ENCODE peak calls at places on chromosomes 12 and 14, in six cellular contexts. N is body of pancreas; E is thoracic aorta; A is CD4-positive, alpha-beta memory T cell; U is IMR-90; G is fibroblast of lung. K is an unnamed sample.

GRCh38 chr12:12818693-12819092 is 5.5 kb downstream of the DDX47 start:
- DNase-seq in N (no peak), E (no peak), A (no peak), U (no peak), G (peak; percentile 23), K (no peak)

GRCh38 chr12:108457734-108458361 is 57.2 kb upstream of the FICD start:
- DNase-seq in N (no peak), E (no peak), A (no peak), U (no peak), G (no peak), K (no peak)

GRCh38 chr12:128920468-128920867 is 67.2 kb downstream of the GLT1D1 start:
- DNase-seq in N (no peak), E (peak; percentile 25), A (no peak), U (no peak), G (no peak), K (no peak)

GRCh38 chr14:101501341-101501740 is 60.0 kb upstream of the DIO3 start:
- DNase-seq in N (no peak), E (no peak), A (no peak), U (no peak), G (no peak), K (no peak)

GRCh38 chr14:73260574-73260973 is 23.3 kb downstream of the PAPLN start:
- DNase-seq in N (no peak), E (no peak), A (no peak), U (no peak), G (no peak), K (no peak)

GRCh38 chr12:132952371-132953162 is 3.5 kb downstream of the ZNF605 start:
- DNase-seq in N (no peak), E (no peak), A (no peak), U (no peak), G (no peak), K (no peak)

GRCh38 chr14:22898302-22898894 is 15.4 kb downstream of the REM2 start:
- DNase-seq in N (no peak), E (no peak), A (no peak), U (peak; percentile 88), G (peak; percentile 83), K (no peak)

GRCh38 chr14:54253195-54253947 is 143.4 kb upstream of the CDKN3 start:
- DNase-seq in N (no peak), E (peak; percentile 5), A (no peak), U (peak; percentile 89), G (peak; percentile 98), K (no peak)

GRCh38 chr12:93333054-93333453 is 44.7 kb upstream of the NUDT4 start:
- DNase-seq in N (no peak), E (no peak), A (no peak), U (no peak), G (no peak), K (no peak)

GRCh38 chr14:57732886-57733285 is 133.0 kb downstream of the SLC35F4 start:
- DNase-seq in N (peak; percentile 15), E (no peak), A (no peak), U (no peak), G (peak; percentile 68), K (no peak)

GRCh38 chr12:3107071-3107583 is 29.9 kb downstream of the TSPAN9 start:
- DNase-seq in N (no peak), E (no peak), A (no peak), U (peak; percentile 63), G (peak; percentile 84), K (no peak)

GRCh38 chr12:123278150-123278627 is 6.5 kb upstream of the CDK2AP1 start:
- DNase-seq in N (no peak), E (no peak), A (no peak), U (no peak), G (no peak), K (no peak)

GRCh38 chr14:54579606-54580005 is 12.7 kb downstream of the SAMD4A start:
- DNase-seq in N (no peak), E (no peak), A (no peak), U (peak; percentile 73), G (peak; percentile 75), K (no peak)

GRCh38 chr12:65911321-65911720 is 87.0 kb downstream of the HMGA2 start:
- DNase-seq in N (peak; percentile 73), E (no peak), A (no peak), U (peak; percentile 53), G (peak; percentile 34), K (no peak)

GRCh38 chr14:42214981-42215491 is 608.4 kb downstream of the LRFN5 start:
- DNase-seq in N (no peak), E (no peak), A (no peak), U (peak; percentile 86), G (peak; percentile 83), K (no peak)

GRCh38 chr12:88063375-88063774 is 34.2 kb upstream of the C12orf50 start:
- DNase-seq in N (no peak), E (no peak), A (no peak), U (peak; percentile 18), G (peak; percentile 31), K (no peak)

GRCh38 chr12:93722757-93723567 is 45.8 kb downstream of the CRADD start:
- DNase-seq in N (peak; percentile 82), E (no peak), A (no peak), U (no peak), G (peak; percentile 47), K (no peak)

GRCh38 chr12:51721281-51721940 is 127.1 kb downstream of the FIGNL2 start:
- DNase-seq in N (no peak), E (no peak), A (peak; percentile 35), U (peak; percentile 36), G (peak; percentile 51), K (no peak)

GRCh38 chr12:20050166-20050565 is 318.2 kb upstream of the PDE3A start:
- DNase-seq in N (no peak), E (no peak), A (no peak), U (no peak), G (peak; percentile 42), K (no peak)

GRCh38 chr12:131413471-131413870 is 297.4 kb upstream of the SFSWAP start:
- DNase-seq in N (no peak), E (no peak), A (no peak), U (no peak), G (no peak), K (no peak)

GRCh38 chr12:2555487-2556082 is 239.2 kb upstream of the FKBP4 start:
- DNase-seq in N (no peak), E (no peak), A (no peak), U (no peak), G (no peak), K (no peak)

GRCh38 chr14:103541494-103541943 is 12.5 kb downstream of the TRMT61A start:
- DNase-seq in N (no peak), E (no peak), A (no peak), U (no peak), G (no peak), K (no peak)

GRCh38 chr14:35911097-35911496 is 85.0 kb downstream of the BRMS1L start:
- DNase-seq in N (no peak), E (no peak), A (no peak), U (no peak), G (no peak), K (no peak)

GRCh38 chr12:119864591-119864990 is 12.5 kb downstream of the CIT start:
- DNase-seq in N (no peak), E (no peak), A (no peak), U (no peak), G (no peak), K (no peak)

GRCh38 chr12:119869720-119870119 is 7.4 kb downstream of the CIT start:
- DNase-seq in N (no peak), E (no peak), A (no peak), U (peak; percentile 96), G (peak; percentile 89), K (no peak)

GRCh38 chr12:119868992-119869391 is 8.1 kb downstream of the CIT start:
- DNase-seq in N (no peak), E (no peak), A (no peak), U (peak; percentile 54), G (peak; percentile 32), K (no peak)

GRCh38 chr12:119870462-119870861 is 6.7 kb downstream of the CIT start:
- DNase-seq in N (no peak), E (no peak), A (no peak), U (no peak), G (peak; percentile 21), K (no peak)
- H3K36me3 ChIP-seq in N (no peaks in the 10 kb centered on the region), E (no peaks in the 10 kb centered on the region), A (no peaks in the 10 kb centered on the region), U (peaks cover 2% of the 10 kb centered on the region), G (peaks cover 7% of the 10 kb centered on the region), K (no peaks in the 10 kb centered on the region)

DNA sequence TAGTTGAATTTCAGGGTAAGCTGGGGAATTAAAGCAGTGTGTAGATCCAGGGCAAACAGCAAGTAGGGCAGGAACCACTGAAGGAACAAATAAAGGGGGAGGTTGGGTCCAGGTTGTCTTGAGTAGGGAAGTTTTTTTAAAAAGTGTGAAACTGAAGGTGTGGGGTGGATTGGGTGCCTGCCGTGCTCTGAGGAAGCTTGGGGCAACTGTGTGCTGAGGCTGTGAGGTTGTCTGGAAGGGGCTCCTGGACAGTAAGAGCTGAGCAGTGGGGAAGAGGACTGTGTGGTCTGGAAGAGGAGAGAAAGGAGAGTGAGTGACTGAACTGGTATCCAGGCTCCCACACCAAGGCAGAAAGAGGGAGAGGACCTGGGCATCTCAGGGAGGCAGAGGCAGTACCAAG is 10.9 kb upstream of the GPR162 start:
- DNase-seq in N (no peak), E (no peak), A (no peak), U (no peak), G (no peak), K (no peak)
- H3K36me3 ChIP-seq in N (no peaks in the 10 kb centered on the region), E (no peaks in the 10 kb centered on the region), A (peaks cover 26% of the 10 kb centered on the region), U (no peaks in the 10 kb centered on the region), G (no peaks in the 10 kb centered on the region), K (no peaks in the 10 kb centered on the region)

GRCh38 chr12:6533653-6534157 is 612 bp upstream of the GAPDH start:
- DNase-seq in N (peak; percentile 63), E (no peak), A (peak; percentile 68), U (peak; percentile 84), G (peak; percentile 82), K (peak; percentile 95)

GRCh38 chr12:6535697-6535946 is 1.3 kb downstream of the GAPDH start:
- DNase-seq in N (no peak), E (no peak), A (no peak), U (no peak), G (no peak), K (no peak)

GRCh38 chr12:6535960-6536847 is 1.9 kb downstream of the GAPDH start:
- DNase-seq in N (no peak), E (no peak), A (no peak), U (no peak), G (no peak), K (no peak)

GRCh38 chr12:6534158-6534913 is at the start of gene GAPDH:
- DNase-seq in N (peak; percentile 93), E (no peak), A (peak; percentile 89), U (peak; percentile 97), G (peak; percentile 97), K (peak; percentile 97)

GRCh38 chr12:6534914-6535696 is 788 bp downstream of the GAPDH start:
- DNase-seq in N (peak; percentile 67), E (no peak), A (peak; percentile 88), U (peak; percentile 69), G (peak; percentile 77), K (peak; percentile 94)
- H3K36me3 ChIP-seq in N (no peaks in the 10 kb centered on the region), E (peaks cover 31% of the 10 kb centered on the region), A (peaks cover 35% of the 10 kb centered on the region), U (peaks cover 51% of the 10 kb centered on the region), G (peaks cover 39% of the 10 kb centered on the region), K (peaks cover 33% of the 10 kb centered on the region)

GRCh38 chr14:75005357-75005756 is 2.6 kb downstream of the EIF2B2 start:
- DNase-seq in N (no peak), E (no peak), A (no peak), U (no peak), G (no peak), K (no peak)
- H3K36me3 ChIP-seq in N (no peaks in the 10 kb centered on the region), E (peaks cover 37% of the 10 kb centered on the region), A (peaks cover 47% of the 10 kb centered on the region), U (peaks cover 29% of the 10 kb centered on the region), G (peaks cover 7% of the 10 kb centered on the region), K (peaks cover 56% of the 10 kb centered on the region)